ENCODE peak calls at places on chromosomes 4 and X, in six cellular contexts. V is adipocyte; R is GM04504; W is NCI-H187 treated with DMSO at 0.1 percent for 48 hours; J is transverse colon; K is activated CD4-positive, CD25-positive, alpha-beta regulatory T cell. Z is an unnamed sample.

GRCh38 chr4:22090655-22091350 is 142.2 kb upstream of the KCNIP4 start:
- DNase-seq in V (peak), R (no peak), W (no peak), J (no peak), K (no peak), Z (no peak)

GRCh38 chrX:109393859-109394258 is 88.0 kb downstream of the GUCY2F start:
- DNase-seq in V (no peak), R (no peak), W (no peak), J (no peak), K (no peak), Z (no peak)

GRCh38 chrX:71302461-71303213 is 1.1 kb downstream of the ITGB1BP2 start:
- DNase-seq in V (no peak), R (no peak), W (no peak), J (no peak), K (no peak), Z (no peak)

GRCh38 chr4:129362685-129363274 is 266.8 kb downstream of the C4orf33 start:
- DNase-seq in V (peak), R (peak), W (peak), J (peak), K (no peak), Z (peak)

GRCh38 chrX:10240918-10241317 is 84.1 kb downstream of the CLCN4 start:
- DNase-seq in V (peak), R (peak), W (no peak), J (no peak), K (no peak), Z (no peak)

GRCh38 chr4:81084029-81084428 is 53.5 kb downstream of the BMP3 start:
- DNase-seq in V (peak), R (peak), W (no peak), J (no peak), K (no peak), Z (no peak)

GRCh38 chr4:39883645-39884044 is 94.1 kb downstream of the PDS5A start:
- DNase-seq in V (no peak), R (no peak), W (no peak), J (no peak), K (no peak), Z (no peak)

GRCh38 chrX:71871367-71871766 is 39.3 kb upstream of the NHSL2 start:
- DNase-seq in V (no peak), R (no peak), W (no peak), J (no peak), K (no peak), Z (no peak)

Z was measured in activated CD4-positive, alpha-beta T cell treated with anti-CD3 and anti-CD28 coated beads, Interleukin-2, amount 50 U/mL, for 1 hour.